ENCODE peak calls at places on chromosomes 13 and 19, in nine cellular contexts. One of them, this sample, is unnamed.

GRCh38 chr13:109941951-109942350 is 155.6 kb upstream of the IRS2 start:
- DNase-seq in effector memory CD4-positive, alpha-beta T cell: no peak
- DNase-seq in neural progenitor cell: no peak
- DNase-seq in suprapubic skin: no peak
- DNase-seq in endothelial cell of umbilical vein: no peak
- DNase-seq in stomach: no peak
- DNase-seq in CD8-positive, alpha-beta T cell: no peak
- DNase-seq in heart right ventricle: no peak
- DNase-seq in CD4-positive, alpha-beta memory T cell: no peak
- DNase-seq in this sample: no peak

GRCh38 chr13:70162141-70162540 is 53.9 kb upstream of the KLHL1 start:
- DNase-seq in CD4-positive, alpha-beta memory T cell: no peak
- DNase-seq in CD8-positive, alpha-beta T cell: no peak
- DNase-seq in stomach: no peak
- DNase-seq in endothelial cell of umbilical vein: no peak
- DNase-seq in neural progenitor cell: peak; percentile 30
- DNase-seq in heart right ventricle: no peak
- DNase-seq in effector memory CD4-positive, alpha-beta T cell: no peak
- DNase-seq in suprapubic skin: no peak
- DNase-seq in this sample: no peak

GRCh38 chr13:36428083-36428482 is 4.2 kb upstream of the CCNA1 start:
- DNase-seq in effector memory CD4-positive, alpha-beta T cell: no peak
- DNase-seq in neural progenitor cell: no peak
- DNase-seq in stomach: no peak
- DNase-seq in endothelial cell of umbilical vein: no peak
- DNase-seq in CD4-positive, alpha-beta memory T cell: no peak
- DNase-seq in heart right ventricle: no peak
- DNase-seq in suprapubic skin: no peak
- DNase-seq in CD8-positive, alpha-beta T cell: no peak
- DNase-seq in this sample: peak; percentile 91

GRCh38 chr19:50147462-50148423 is 15.3 kb downstream of the IZUMO2 start:
- DNase-seq in stomach: peak; percentile 87
- DNase-seq in CD8-positive, alpha-beta T cell: peak; percentile 70
- DNase-seq in neural progenitor cell: peak; percentile 93
- DNase-seq in CD4-positive, alpha-beta memory T cell: peak; percentile 77
- DNase-seq in endothelial cell of umbilical vein: peak; percentile 92
- DNase-seq in effector memory CD4-positive, alpha-beta T cell: peak; percentile 42
- DNase-seq in suprapubic skin: peak; percentile 89
- DNase-seq in heart right ventricle: peak; percentile 91
- DNase-seq in this sample: peak; percentile 97

GRCh38 chr19:30312582-30313352 is 59.4 kb upstream of the ZNF536 start:
- DNase-seq in neural progenitor cell: no peak
- DNase-seq in CD8-positive, alpha-beta T cell: no peak
- DNase-seq in effector memory CD4-positive, alpha-beta T cell: no peak
- DNase-seq in heart right ventricle: no peak
- DNase-seq in stomach: no peak
- DNase-seq in endothelial cell of umbilical vein: no peak
- DNase-seq in CD4-positive, alpha-beta memory T cell: no peak
- DNase-seq in suprapubic skin: no peak
- DNase-seq in this sample: no peak

GRCh38 chr13:36819811-36820140 is 754 bp downstream of the RFXAP start:
- DNase-seq in heart right ventricle: peak; percentile 10
- DNase-seq in suprapubic skin: no peak
- DNase-seq in CD8-positive, alpha-beta T cell: peak; percentile 35
- DNase-seq in endothelial cell of umbilical vein: no peak
- DNase-seq in stomach: no peak
- DNase-seq in neural progenitor cell: peak; percentile 61
- DNase-seq in CD4-positive, alpha-beta memory T cell: peak; percentile 40
- DNase-seq in effector memory CD4-positive, alpha-beta T cell: peak; percentile 13
- DNase-seq in this sample: peak; percentile 21

GRCh38 chr13:31629085-31629785 is 110.1 kb upstream of the RXFP2 start:
- DNase-seq in CD4-positive, alpha-beta memory T cell: no peak
- DNase-seq in effector memory CD4-positive, alpha-beta T cell: no peak
- DNase-seq in endothelial cell of umbilical vein: peak; percentile 33
- DNase-seq in heart right ventricle: no peak
- DNase-seq in suprapubic skin: no peak
- DNase-seq in CD8-positive, alpha-beta T cell: no peak
- DNase-seq in stomach: no peak
- DNase-seq in neural progenitor cell: no peak
- DNase-seq in this sample: peak; percentile 6

GRCh38 chr19:1739960-1740629 is 13.2 kb upstream of the ONECUT3 start:
- DNase-seq in suprapubic skin: no peak
- DNase-seq in effector memory CD4-positive, alpha-beta T cell: no peak
- DNase-seq in CD8-positive, alpha-beta T cell: no peak
- DNase-seq in stomach: no peak
- DNase-seq in neural progenitor cell: no peak
- DNase-seq in heart right ventricle: no peak
- DNase-seq in endothelial cell of umbilical vein: no peak
- DNase-seq in CD4-positive, alpha-beta memory T cell: no peak
- DNase-seq in this sample: no peak

GRCh38 chr13:71320452-71320851 is 546.6 kb downstream of the DACH1 start:
- DNase-seq in CD8-positive, alpha-beta T cell: no peak
- DNase-seq in heart right ventricle: no peak
- DNase-seq in neural progenitor cell: peak; percentile 34
- DNase-seq in suprapubic skin: no peak
- DNase-seq in stomach: no peak
- DNase-seq in effector memory CD4-positive, alpha-beta T cell: no peak
- DNase-seq in CD4-positive, alpha-beta memory T cell: no peak
- DNase-seq in endothelial cell of umbilical vein: peak; percentile 31
- DNase-seq in this sample: peak; percentile 38

GRCh38 chr13:98080280-98080679 is 62.6 kb upstream of the FARP1 start:
- DNase-seq in effector memory CD4-positive, alpha-beta T cell: no peak
- DNase-seq in suprapubic skin: no peak
- DNase-seq in neural progenitor cell: no peak
- DNase-seq in CD8-positive, alpha-beta T cell: no peak
- DNase-seq in stomach: peak; percentile 14
- DNase-seq in endothelial cell of umbilical vein: no peak
- DNase-seq in CD4-positive, alpha-beta memory T cell: no peak
- DNase-seq in heart right ventricle: no peak
- DNase-seq in this sample: no peak

DNA sequence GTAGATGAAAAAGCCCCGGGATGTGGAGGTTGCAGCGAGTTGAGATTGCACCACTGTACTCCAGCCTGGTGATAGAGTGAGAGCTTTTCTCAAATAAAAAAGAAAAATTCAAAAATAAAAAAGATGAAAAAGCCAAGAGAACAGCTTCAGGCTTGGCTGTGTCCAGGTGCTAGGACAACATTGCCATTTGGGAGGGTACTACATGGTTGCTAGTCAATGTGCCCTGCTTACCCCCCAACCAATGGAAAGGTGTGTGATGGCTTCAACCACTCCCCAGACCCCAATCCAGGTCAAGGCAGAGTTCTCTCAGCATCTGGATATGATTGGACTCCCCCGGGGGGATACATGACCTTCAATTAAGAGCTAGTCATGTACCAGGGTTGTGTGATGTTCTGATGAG is 2.3 kb upstream of the ANKLE1 start:
- DNase-seq in endothelial cell of umbilical vein: no peak
- DNase-seq in CD8-positive, alpha-beta T cell: no peak
- DNase-seq in neural progenitor cell: no peak
- DNase-seq in effector memory CD4-positive, alpha-beta T cell: no peak
- DNase-seq in suprapubic skin: no peak
- DNase-seq in CD4-positive, alpha-beta memory T cell: no peak
- DNase-seq in stomach: no peak
- DNase-seq in heart right ventricle: no peak
- DNase-seq in this sample: no peak
- H3K36me3 ChIP-seq in endothelial cell of umbilical vein: no peaks in the 10 kb centered on the region
- H3K36me3 ChIP-seq in CD8-positive, alpha-beta T cell: peaks cover 26% of the 10 kb centered on the region
- H3K36me3 ChIP-seq in neural progenitor cell: no peaks in the 10 kb centered on the region
- H3K36me3 ChIP-seq in effector memory CD4-positive, alpha-beta T cell: peaks cover 31% of the 10 kb centered on the region
- H3K36me3 ChIP-seq in suprapubic skin: peaks cover 44% of the 10 kb centered on the region
- H3K36me3 ChIP-seq in CD4-positive, alpha-beta memory T cell: peaks cover 12% of the 10 kb centered on the region
- H3K36me3 ChIP-seq in stomach: peaks cover 54% of the 10 kb centered on the region
- H3K36me3 ChIP-seq in heart right ventricle: peaks cover 52% of the 10 kb centered on the region
- H3K36me3 ChIP-seq in this sample: peaks cover 21% of the 10 kb centered on the region

GRCh38 chr19:57192993-57193392 is 1.7 kb downstream of the ZNF264 start:
- DNase-seq in CD4-positive, alpha-beta memory T cell: no peak
- DNase-seq in endothelial cell of umbilical vein: no peak
- DNase-seq in CD8-positive, alpha-beta T cell: no peak
- DNase-seq in heart right ventricle: no peak
- DNase-seq in neural progenitor cell: no peak
- DNase-seq in effector memory CD4-positive, alpha-beta T cell: no peak
- DNase-seq in stomach: no peak
- DNase-seq in suprapubic skin: no peak
- DNase-seq in this sample: no peak
- H3K4me3 ChIP-seq in CD4-positive, alpha-beta memory T cell: no peak overlapping the region
- H3K4me3 ChIP-seq in endothelial cell of umbilical vein: no peak overlapping the region
- H3K4me3 ChIP-seq in CD8-positive, alpha-beta T cell: peak overlapping the region; percentile 84
- H3K4me3 ChIP-seq in heart right ventricle: peak overlapping the region; percentile 100
- H3K4me3 ChIP-seq in neural progenitor cell: peak overlapping the region; percentile 92
- H3K4me3 ChIP-seq in effector memory CD4-positive, alpha-beta T cell: no peak overlapping the region
- H3K4me3 ChIP-seq in stomach: peak overlapping the region; percentile 99
- H3K4me3 ChIP-seq in suprapubic skin: peak overlapping the region; percentile 81
- H3K4me3 ChIP-seq in this sample: peak overlapping the region; percentile 97

DNA sequence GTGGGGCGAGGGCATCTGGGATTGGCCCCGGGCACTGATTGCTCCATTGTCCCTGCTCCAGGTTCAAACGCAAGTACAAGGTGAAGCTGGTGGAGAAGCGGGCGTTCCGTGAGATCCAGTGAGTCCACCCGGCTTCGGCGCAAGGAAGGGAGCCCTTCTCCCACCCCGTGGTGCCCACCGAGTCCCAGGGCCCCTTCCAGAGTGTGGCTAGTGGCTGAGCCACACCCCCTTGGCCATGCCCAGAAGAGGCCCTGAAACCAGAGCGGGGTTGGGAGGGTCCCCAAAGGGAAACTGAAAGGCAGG is 11.2 kb downstream of the NOP53 start:
- DNase-seq in stomach: no peak
- DNase-seq in effector memory CD4-positive, alpha-beta T cell: no peak
- DNase-seq in endothelial cell of umbilical vein: no peak
- DNase-seq in CD8-positive, alpha-beta T cell: no peak
- DNase-seq in CD4-positive, alpha-beta memory T cell: no peak
- DNase-seq in heart right ventricle: no peak
- DNase-seq in suprapubic skin: no peak
- DNase-seq in neural progenitor cell: no peak
- DNase-seq in this sample: no peak
- H3K36me3 ChIP-seq in stomach: peaks cover 91% of the 10 kb centered on the region
- H3K36me3 ChIP-seq in effector memory CD4-positive, alpha-beta T cell: peaks cover 68% of the 10 kb centered on the region
- H3K36me3 ChIP-seq in endothelial cell of umbilical vein: peaks cover 16% of the 10 kb centered on the region
- H3K36me3 ChIP-seq in CD8-positive, alpha-beta T cell: peaks cover 53% of the 10 kb centered on the region
- H3K36me3 ChIP-seq in CD4-positive, alpha-beta memory T cell: peaks cover 65% of the 10 kb centered on the region
- H3K36me3 ChIP-seq in heart right ventricle: peaks cover 88% of the 10 kb centered on the region
- H3K36me3 ChIP-seq in suprapubic skin: peaks cover 80% of the 10 kb centered on the region
- H3K36me3 ChIP-seq in neural progenitor cell: no peaks in the 10 kb centered on the region
- H3K36me3 ChIP-seq in this sample: peaks cover 19% of the 10 kb centered on the region

DNA sequence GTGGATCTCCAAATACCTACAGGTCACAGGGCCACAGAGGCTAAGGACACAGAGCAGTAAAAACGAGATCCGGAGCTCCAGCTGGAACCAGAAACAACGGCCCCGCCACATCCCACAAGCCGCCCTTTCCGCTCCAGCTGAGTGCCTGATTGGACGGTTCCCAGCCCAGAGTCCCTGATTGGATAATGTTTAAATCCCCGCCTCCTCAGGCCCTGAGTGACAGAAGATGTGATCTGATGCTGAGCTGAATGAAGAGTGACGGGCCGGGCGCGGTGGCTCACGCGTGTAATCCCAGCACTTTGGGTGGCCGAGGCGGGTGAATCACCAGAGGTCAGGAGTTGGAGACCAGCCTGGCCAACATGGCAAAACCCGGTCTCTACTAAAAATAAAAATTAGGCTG is at the start of gene ZNF99:
- DNase-seq in CD8-positive, alpha-beta T cell: no peak
- DNase-seq in endothelial cell of umbilical vein: no peak
- DNase-seq in CD4-positive, alpha-beta memory T cell: no peak
- DNase-seq in neural progenitor cell: no peak
- DNase-seq in suprapubic skin: peak; percentile 56
- DNase-seq in effector memory CD4-positive, alpha-beta T cell: no peak
- DNase-seq in heart right ventricle: peak; percentile 87
- DNase-seq in stomach: no peak
- DNase-seq in this sample: no peak
- H3K4me3 ChIP-seq in CD8-positive, alpha-beta T cell: no peak within 1 kb of the TSS
- H3K4me3 ChIP-seq in endothelial cell of umbilical vein: no peak within 1 kb of the TSS
- H3K4me3 ChIP-seq in CD4-positive, alpha-beta memory T cell: no peak within 1 kb of the TSS
- H3K4me3 ChIP-seq in neural progenitor cell: no peak within 1 kb of the TSS
- H3K4me3 ChIP-seq in suprapubic skin: peak within 1 kb of the TSS; percentile 32
- H3K4me3 ChIP-seq in effector memory CD4-positive, alpha-beta T cell: no peak within 1 kb of the TSS
- H3K4me3 ChIP-seq in heart right ventricle: peak within 1 kb of the TSS; percentile 70
- H3K4me3 ChIP-seq in stomach: peak within 1 kb of the TSS; percentile 16
- H3K4me3 ChIP-seq in this sample: no peak within 1 kb of the TSS

DNA sequence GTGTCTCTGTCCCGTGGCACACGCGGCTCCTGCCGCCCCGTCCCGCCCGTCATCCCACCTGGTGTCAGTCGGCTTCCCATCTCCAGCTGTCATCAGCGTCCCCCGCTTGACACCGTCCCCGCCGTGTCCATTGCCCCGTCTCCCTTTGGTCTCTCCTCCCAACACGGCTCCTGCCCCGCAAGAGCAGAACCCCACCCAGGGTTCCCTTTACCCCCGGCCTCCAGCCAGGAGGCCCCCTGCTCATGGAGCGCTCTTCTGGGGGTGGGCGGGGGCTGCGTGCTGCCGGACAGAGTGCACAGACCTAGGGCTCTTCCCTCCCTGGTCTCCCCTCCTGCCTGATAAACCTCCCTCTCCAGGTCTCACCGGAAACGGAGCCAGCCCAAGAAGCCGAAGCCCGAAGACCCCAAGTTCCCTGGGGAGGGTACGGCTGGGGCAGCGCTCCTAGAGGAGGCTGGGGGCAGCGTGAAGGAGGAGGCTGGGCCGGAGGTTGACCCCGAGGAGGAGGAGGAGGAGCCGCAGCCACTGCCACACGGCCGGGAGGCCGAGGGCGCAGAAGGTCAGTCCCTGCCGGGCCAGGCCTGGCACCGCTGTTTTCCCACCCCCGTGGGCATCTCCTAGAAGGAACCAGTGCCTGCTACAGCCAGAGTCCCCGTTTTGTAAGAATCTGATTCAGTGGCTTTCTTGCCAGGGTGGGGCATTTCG is 150.5 kb downstream of the KDM4B start:
- DNase-seq in neural progenitor cell: no peak
- DNase-seq in CD8-positive, alpha-beta T cell: no peak
- DNase-seq in endothelial cell of umbilical vein: no peak
- DNase-seq in effector memory CD4-positive, alpha-beta T cell: no peak
- DNase-seq in CD4-positive, alpha-beta memory T cell: no peak
- DNase-seq in suprapubic skin: no peak
- DNase-seq in stomach: no peak
- DNase-seq in heart right ventricle: no peak
- DNase-seq in this sample: no peak
- H3K36me3 ChIP-seq in neural progenitor cell: no peaks in the 10 kb centered on the region
- H3K36me3 ChIP-seq in CD8-positive, alpha-beta T cell: no peaks in the 10 kb centered on the region
- H3K36me3 ChIP-seq in endothelial cell of umbilical vein: no peaks in the 10 kb centered on the region
- H3K36me3 ChIP-seq in effector memory CD4-positive, alpha-beta T cell: peaks cover 22% of the 10 kb centered on the region
- H3K36me3 ChIP-seq in CD4-positive, alpha-beta memory T cell: peaks cover 7% of the 10 kb centered on the region
- H3K36me3 ChIP-seq in suprapubic skin: peaks cover 56% of the 10 kb centered on the region
- H3K36me3 ChIP-seq in stomach: peaks cover 80% of the 10 kb centered on the region
- H3K36me3 ChIP-seq in heart right ventricle: peaks cover 59% of the 10 kb centered on the region
- H3K36me3 ChIP-seq in this sample: peaks cover 4% of the 10 kb centered on the region

GRCh38 chr19:7787141-7787540 is 24.1 kb downstream of the CLEC4M start:
- DNase-seq in effector memory CD4-positive, alpha-beta T cell: no peak
- DNase-seq in neural progenitor cell: no peak
- DNase-seq in CD4-positive, alpha-beta memory T cell: no peak
- DNase-seq in endothelial cell of umbilical vein: peak; percentile 51
- DNase-seq in heart right ventricle: no peak
- DNase-seq in suprapubic skin: no peak
- DNase-seq in CD8-positive, alpha-beta T cell: no peak
- DNase-seq in stomach: no peak
- DNase-seq in this sample: no peak
- H3K4me3 ChIP-seq in effector memory CD4-positive, alpha-beta T cell: no peak overlapping the region
- H3K4me3 ChIP-seq in neural progenitor cell: no peak overlapping the region
- H3K4me3 ChIP-seq in CD4-positive, alpha-beta memory T cell: no peak overlapping the region
- H3K4me3 ChIP-seq in endothelial cell of umbilical vein: peak overlapping the region; percentile 49
- H3K4me3 ChIP-seq in heart right ventricle: no peak overlapping the region
- H3K4me3 ChIP-seq in suprapubic skin: no peak overlapping the region
- H3K4me3 ChIP-seq in CD8-positive, alpha-beta T cell: no peak overlapping the region
- H3K4me3 ChIP-seq in stomach: no peak overlapping the region
- H3K4me3 ChIP-seq in this sample: no peak overlapping the region

This sample was measured in PC-3.